ENCODE peak calls at places on chromosomes 6 and 20, in ten cellular contexts. One of them, this sample, is unnamed. For H3K27me3 and H3K4me1, the result is how much of the 10 kb centered on the place peaks cover.

GRCh38 chr6:43089467-43089866 is 13.4 kb downstream of the PTK7 start:
- DNase-seq in GM12878: no peak
- DNase-seq in IMR-90: no peak
- DNase-seq in RWPE2: no peak
- DNase-seq in adipocyte: no peak
- DNase-seq in fibroblast of lung: no peak
- DNase-seq in heart left ventricle: no peak
- DNase-seq in NT2/D1: no peak
- DNase-seq in cardiac muscle cell: no peak
- DNase-seq in pancreas: no peak
- DNase-seq in this sample: no peak

GRCh38 chr6:96743496-96743895 is 93.8 kb downstream of the GPR63 start:
- DNase-seq in pancreas: no peak
- DNase-seq in adipocyte: no peak
- DNase-seq in IMR-90: no peak
- DNase-seq in NT2/D1: no peak
- DNase-seq in GM12878: no peak
- DNase-seq in cardiac muscle cell: no peak
- DNase-seq in heart left ventricle: no peak
- DNase-seq in RWPE2: no peak
- DNase-seq in fibroblast of lung: no peak
- DNase-seq in this sample: no peak

GRCh38 chr6:72824833-72825232 is 203.0 kb downstream of the KCNQ5 start:
- DNase-seq in fibroblast of lung: no peak
- DNase-seq in GM12878: peak
- DNase-seq in adipocyte: no peak
- DNase-seq in heart left ventricle: no peak
- DNase-seq in RWPE2: no peak
- DNase-seq in cardiac muscle cell: no peak
- DNase-seq in pancreas: no peak
- DNase-seq in NT2/D1: no peak
- DNase-seq in IMR-90: no peak
- DNase-seq in this sample: no peak

GRCh38 chr20:63831696-63832686 is 927 bp upstream of the ZBTB46 start:
- DNase-seq in IMR-90: no peak
- DNase-seq in pancreas: peak
- DNase-seq in heart left ventricle: peak
- DNase-seq in NT2/D1: no peak
- DNase-seq in RWPE2: peak
- DNase-seq in GM12878: no peak
- DNase-seq in fibroblast of lung: no peak
- DNase-seq in adipocyte: peak
- DNase-seq in cardiac muscle cell: peak
- DNase-seq in this sample: no peak

GRCh38 chr20:31906001-31906400 is 35.6 kb downstream of the TTLL9 start:
- DNase-seq in heart left ventricle: no peak
- DNase-seq in NT2/D1: peak
- DNase-seq in adipocyte: no peak
- DNase-seq in RWPE2: peak
- DNase-seq in pancreas: no peak
- DNase-seq in IMR-90: no peak
- DNase-seq in GM12878: no peak
- DNase-seq in cardiac muscle cell: no peak
- DNase-seq in fibroblast of lung: no peak
- DNase-seq in this sample: no peak

GRCh38 chr6:20564269-20564668 is 30.0 kb downstream of the CDKAL1 start:
- DNase-seq in adipocyte: peak
- DNase-seq in pancreas: no peak
- DNase-seq in RWPE2: no peak
- DNase-seq in heart left ventricle: no peak
- DNase-seq in IMR-90: peak
- DNase-seq in fibroblast of lung: peak
- DNase-seq in GM12878: no peak
- DNase-seq in NT2/D1: no peak
- DNase-seq in cardiac muscle cell: peak
- DNase-seq in this sample: no peak

GRCh38 chr6:21753571-21754108 is 160.1 kb downstream of the SOX4 start:
- DNase-seq in heart left ventricle: no peak
- DNase-seq in fibroblast of lung: peak
- DNase-seq in cardiac muscle cell: peak
- DNase-seq in GM12878: no peak
- DNase-seq in IMR-90: peak
- DNase-seq in pancreas: no peak
- DNase-seq in RWPE2: no peak
- DNase-seq in adipocyte: peak
- DNase-seq in NT2/D1: no peak
- DNase-seq in this sample: no peak

GRCh38 chr20:17761612-17762011 is 61.8 kb downstream of the BANF2 start:
- DNase-seq in fibroblast of lung: no peak
- DNase-seq in NT2/D1: peak
- DNase-seq in RWPE2: no peak
- DNase-seq in IMR-90: no peak
- DNase-seq in heart left ventricle: no peak
- DNase-seq in cardiac muscle cell: peak
- DNase-seq in pancreas: no peak
- DNase-seq in GM12878: no peak
- DNase-seq in adipocyte: no peak
- DNase-seq in this sample: no peak

DNA sequence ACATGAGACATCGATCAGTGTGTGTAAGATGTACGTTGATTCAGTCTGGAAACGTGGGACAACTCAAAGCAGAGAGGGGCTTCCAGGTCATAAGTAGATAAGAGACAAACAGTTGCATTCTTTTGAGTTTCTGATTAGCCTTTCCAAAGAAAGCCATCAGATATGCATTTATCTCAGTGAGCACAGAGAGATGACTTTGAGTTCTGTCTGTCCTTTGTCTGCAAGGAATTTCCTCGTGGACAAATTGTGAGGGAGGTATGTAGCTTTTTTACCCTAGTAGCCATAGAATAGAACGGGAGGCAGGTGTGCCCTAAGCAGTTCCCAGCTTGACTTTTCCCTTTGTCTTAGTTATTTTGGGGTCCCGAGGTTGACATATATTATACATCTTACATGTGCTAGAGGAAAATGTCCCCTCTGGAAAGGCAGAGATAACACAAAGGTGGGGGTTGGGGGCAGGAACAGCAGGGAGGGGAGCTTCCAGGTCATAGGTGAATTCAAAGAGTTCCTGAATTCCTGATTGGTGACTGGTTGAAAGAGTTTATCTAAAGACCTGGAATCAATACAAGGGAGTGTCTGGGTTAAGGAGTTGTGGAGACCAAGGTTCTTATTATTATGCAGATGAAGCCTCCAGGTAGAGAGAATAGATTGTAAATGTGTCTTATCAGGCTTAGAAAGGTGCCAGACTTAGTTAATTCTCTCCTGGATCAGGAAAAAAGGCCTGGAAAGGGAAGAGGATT is 237.0 kb downstream of the NFATC2 start:
- DNase-seq in RWPE2: no peak
- DNase-seq in fibroblast of lung: no peak
- DNase-seq in IMR-90: no peak
- DNase-seq in heart left ventricle: no peak
- DNase-seq in pancreas: no peak
- DNase-seq in adipocyte: no peak
- DNase-seq in NT2/D1: peak
- DNase-seq in GM12878: no peak
- DNase-seq in cardiac muscle cell: no peak
- DNase-seq in this sample: no peak
- H3K27me3 ChIP-seq in RWPE2: under half
- H3K27me3 ChIP-seq in fibroblast of lung: under half
- H3K27me3 ChIP-seq in IMR-90: under half
- H3K27me3 ChIP-seq in heart left ventricle: under half
- H3K27me3 ChIP-seq in pancreas: under half
- H3K27me3 ChIP-seq in adipocyte: under half
- H3K27me3 ChIP-seq in NT2/D1: under half
- H3K27me3 ChIP-seq in GM12878: under half
- H3K27me3 ChIP-seq in cardiac muscle cell: under half
- H3K27me3 ChIP-seq in this sample: under half

DNA sequence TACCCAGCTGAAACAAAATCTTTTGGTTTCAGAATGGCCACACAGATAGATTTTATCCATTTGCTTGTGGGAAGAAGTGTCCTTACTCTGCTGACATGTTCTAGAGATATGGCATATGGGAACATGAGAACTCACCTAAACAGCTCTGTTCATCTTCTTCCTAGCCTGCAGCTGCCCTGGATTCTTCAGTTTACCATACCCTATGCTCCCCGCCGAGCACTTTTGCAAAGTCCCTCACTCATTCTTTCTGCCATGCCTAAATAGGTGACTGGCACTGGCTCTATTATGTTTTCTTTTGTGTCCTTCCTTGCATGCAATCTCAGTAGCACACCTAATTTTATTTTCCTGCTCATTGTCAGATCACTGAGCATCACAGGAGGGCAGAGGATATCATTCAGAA is 293.7 kb upstream of the RSPO3 start:
- DNase-seq in cardiac muscle cell: no peak
- DNase-seq in fibroblast of lung: no peak
- DNase-seq in heart left ventricle: no peak
- DNase-seq in NT2/D1: no peak
- DNase-seq in GM12878: no peak
- DNase-seq in pancreas: no peak
- DNase-seq in RWPE2: no peak
- DNase-seq in adipocyte: no peak
- DNase-seq in IMR-90: no peak
- DNase-seq in this sample: no peak
- H3K4me3 ChIP-seq in cardiac muscle cell: no peak
- H3K4me3 ChIP-seq in fibroblast of lung: no peak
- H3K4me3 ChIP-seq in heart left ventricle: no peak
- H3K4me3 ChIP-seq in NT2/D1: no peak
- H3K4me3 ChIP-seq in GM12878: no peak
- H3K4me3 ChIP-seq in pancreas: no peak
- H3K4me3 ChIP-seq in RWPE2: no peak
- H3K4me3 ChIP-seq in adipocyte: no peak
- H3K4me3 ChIP-seq in IMR-90: no peak
- H3K4me3 ChIP-seq in this sample: no peak

DNA sequence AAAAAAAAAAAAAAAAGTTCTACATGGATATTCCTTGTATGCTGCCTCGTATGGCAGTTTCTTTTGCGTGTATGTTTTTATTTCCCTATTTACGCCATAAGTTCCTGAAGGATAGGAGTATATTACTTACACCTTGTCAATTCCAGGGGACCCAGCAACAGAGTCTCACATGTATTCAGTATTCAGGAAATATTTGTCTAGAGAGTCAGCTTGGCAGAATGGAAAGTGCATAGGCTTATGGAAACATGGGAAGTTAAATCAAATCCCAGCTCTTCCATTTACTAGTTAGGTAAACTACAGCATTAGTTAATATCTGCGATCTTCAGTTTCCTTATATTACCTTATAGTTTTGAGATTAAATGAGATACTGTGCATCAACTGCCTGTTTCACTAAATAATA is 51.1 kb upstream of the SLC22A16 start:
- DNase-seq in heart left ventricle: no peak
- DNase-seq in cardiac muscle cell: no peak
- DNase-seq in fibroblast of lung: no peak
- DNase-seq in NT2/D1: no peak
- DNase-seq in GM12878: no peak
- DNase-seq in IMR-90: no peak
- DNase-seq in RWPE2: no peak
- DNase-seq in pancreas: no peak
- DNase-seq in adipocyte: no peak
- DNase-seq in this sample: no peak
- H3K4me1 ChIP-seq in heart left ventricle: under half
- H3K4me1 ChIP-seq in cardiac muscle cell: under half
- H3K4me1 ChIP-seq in fibroblast of lung: under half
- H3K4me1 ChIP-seq in NT2/D1: under half
- H3K4me1 ChIP-seq in GM12878: under half
- H3K4me1 ChIP-seq in IMR-90: under half
- H3K4me1 ChIP-seq in RWPE2: under half
- H3K4me1 ChIP-seq in pancreas: under half
- H3K4me1 ChIP-seq in adipocyte: under half
- H3K4me1 ChIP-seq in this sample: under half

GRCh38 chr20:62726716-62727583 is 18.3 kb downstream of the NTSR1 start:
- DNase-seq in fibroblast of lung: no peak
- DNase-seq in RWPE2: peak
- DNase-seq in adipocyte: no peak
- DNase-seq in heart left ventricle: peak
- DNase-seq in IMR-90: no peak
- DNase-seq in pancreas: no peak
- DNase-seq in cardiac muscle cell: no peak
- DNase-seq in NT2/D1: no peak
- DNase-seq in GM12878: no peak
- DNase-seq in this sample: peak

GRCh38 chr20:62727584-62728027 is 19.0 kb downstream of the NTSR1 start:
- DNase-seq in heart left ventricle: peak
- DNase-seq in IMR-90: no peak
- DNase-seq in fibroblast of lung: no peak
- DNase-seq in adipocyte: no peak
- DNase-seq in RWPE2: peak
- DNase-seq in pancreas: no peak
- DNase-seq in NT2/D1: no peak
- DNase-seq in cardiac muscle cell: no peak
- DNase-seq in GM12878: no peak
- DNase-seq in this sample: peak

GRCh38 chr20:62728781-62729300 is 20.2 kb downstream of the NTSR1 start:
- DNase-seq in fibroblast of lung: no peak
- DNase-seq in GM12878: no peak
- DNase-seq in RWPE2: peak
- DNase-seq in NT2/D1: no peak
- DNase-seq in cardiac muscle cell: no peak
- DNase-seq in IMR-90: no peak
- DNase-seq in adipocyte: no peak
- DNase-seq in pancreas: no peak
- DNase-seq in heart left ventricle: no peak
- DNase-seq in this sample: peak

GRCh38 chr20:62726276-62726675 is 17.6 kb downstream of the NTSR1 start:
- DNase-seq in IMR-90: no peak
- DNase-seq in adipocyte: no peak
- DNase-seq in RWPE2: peak
- DNase-seq in heart left ventricle: no peak
- DNase-seq in fibroblast of lung: no peak
- DNase-seq in GM12878: no peak
- DNase-seq in NT2/D1: no peak
- DNase-seq in cardiac muscle cell: no peak
- DNase-seq in pancreas: no peak
- DNase-seq in this sample: peak

DNA sequence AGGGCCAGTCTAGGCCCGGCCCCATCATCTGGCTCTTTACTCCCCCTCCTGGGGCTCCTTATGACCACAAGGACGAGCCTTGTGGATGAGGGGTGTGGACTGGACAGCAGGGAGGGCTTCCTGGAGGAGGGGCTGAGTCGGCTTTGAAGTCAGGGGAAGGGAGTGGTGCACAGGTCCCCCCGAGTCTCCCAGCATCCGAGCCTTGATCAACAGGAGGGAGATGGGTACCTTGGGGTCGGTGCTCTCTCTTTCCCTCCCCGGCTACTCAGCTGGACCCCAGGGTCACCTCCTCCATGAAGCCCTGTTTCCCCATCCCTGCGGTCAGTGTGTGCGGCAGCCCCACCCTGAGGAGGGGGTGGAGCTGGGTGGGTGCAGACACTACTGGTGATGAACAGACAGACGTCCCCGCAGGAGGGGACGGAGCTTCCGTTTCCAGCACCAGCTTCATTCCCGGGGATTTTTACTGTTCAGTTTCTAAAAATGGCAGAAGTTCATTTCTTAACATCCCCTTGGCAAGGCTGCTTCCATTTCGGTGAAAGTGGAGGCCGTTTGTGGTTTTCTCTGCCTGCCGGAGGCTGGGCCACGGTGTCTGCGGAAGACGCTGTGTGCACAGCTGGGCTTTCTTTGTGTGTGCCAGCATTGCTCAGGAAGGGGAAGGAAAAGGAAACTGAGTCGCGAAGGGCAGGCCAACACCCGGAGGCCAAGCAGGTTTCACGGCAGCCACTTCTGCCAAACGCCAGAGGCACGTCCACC is 19.6 kb downstream of the NTSR1 start:
- DNase-seq in GM12878: no peak
- DNase-seq in heart left ventricle: peak
- DNase-seq in IMR-90: no peak
- DNase-seq in RWPE2: peak
- DNase-seq in fibroblast of lung: no peak
- DNase-seq in pancreas: no peak
- DNase-seq in NT2/D1: no peak
- DNase-seq in cardiac muscle cell: no peak
- DNase-seq in adipocyte: no peak
- DNase-seq in this sample: peak
- H3K27me3 ChIP-seq in GM12878: under half
- H3K27me3 ChIP-seq in heart left ventricle: under half
- H3K27me3 ChIP-seq in IMR-90: under half
- H3K27me3 ChIP-seq in RWPE2: under half
- H3K27me3 ChIP-seq in fibroblast of lung: under half
- H3K27me3 ChIP-seq in pancreas: under half
- H3K27me3 ChIP-seq in NT2/D1: under half
- H3K27me3 ChIP-seq in cardiac muscle cell: under half
- H3K27me3 ChIP-seq in adipocyte: half or more
- H3K27me3 ChIP-seq in this sample: under half

This sample was measured in lower lobe of right lung.